ENCODE peak calls at places on chromosomes 12 and 14, in nine cellular contexts. One of them, this sample, is unnamed. For H3K36me3, the result is how much of the 10 kb centered on the place peaks cover.

GRCh38 chr12:3230758-3231375 is 153.7 kb downstream of the TSPAN9 start:
- DNase-seq in pancreas: no peak
- DNase-seq in aorta: no peak
- DNase-seq in CD8-positive, alpha-beta memory T cell: no peak
- DNase-seq in sigmoid colon: no peak
- DNase-seq in tibial nerve: no peak
- DNase-seq in CD8-positive, alpha-beta T cell: no peak
- DNase-seq in fibroblast of lung: peak
- DNase-seq in breast epithelium: no peak
- DNase-seq in this sample: peak

GRCh38 chr14:76995279-76996035 is 33.1 kb downstream of the IRF2BPL start:
- DNase-seq in pancreas: no peak
- DNase-seq in aorta: no peak
- DNase-seq in CD8-positive, alpha-beta memory T cell: no peak
- DNase-seq in sigmoid colon: no peak
- DNase-seq in tibial nerve: no peak
- DNase-seq in CD8-positive, alpha-beta T cell: no peak
- DNase-seq in fibroblast of lung: no peak
- DNase-seq in breast epithelium: no peak
- DNase-seq in this sample: no peak

GRCh38 chr12:6608592-6609311 is 1.6 kb upstream of the CHD4 start:
- DNase-seq in pancreas: no peak
- DNase-seq in aorta: no peak
- DNase-seq in CD8-positive, alpha-beta memory T cell: peak
- DNase-seq in sigmoid colon: peak
- DNase-seq in tibial nerve: no peak
- DNase-seq in CD8-positive, alpha-beta T cell: peak
- DNase-seq in fibroblast of lung: no peak
- DNase-seq in breast epithelium: peak
- DNase-seq in this sample: peak

GRCh38 chr14:75340921-75341320 is 62.3 kb downstream of the FOS start:
- DNase-seq in pancreas: peak
- DNase-seq in aorta: peak
- DNase-seq in CD8-positive, alpha-beta memory T cell: no peak
- DNase-seq in sigmoid colon: peak
- DNase-seq in tibial nerve: peak
- DNase-seq in CD8-positive, alpha-beta T cell: no peak
- DNase-seq in fibroblast of lung: no peak
- DNase-seq in breast epithelium: peak
- DNase-seq in this sample: peak

GRCh38 chr12:57008113-57008687 is 1.9 kb upstream of the ZBTB39 start:
- DNase-seq in pancreas: no peak
- DNase-seq in aorta: no peak
- DNase-seq in CD8-positive, alpha-beta memory T cell: no peak
- DNase-seq in sigmoid colon: no peak
- DNase-seq in tibial nerve: no peak
- DNase-seq in CD8-positive, alpha-beta T cell: no peak
- DNase-seq in fibroblast of lung: peak
- DNase-seq in breast epithelium: no peak
- DNase-seq in this sample: no peak

GRCh38 chr12:40222247-40222646 is 2.5 kb upstream of the LRRK2 start:
- DNase-seq in pancreas: no peak
- DNase-seq in aorta: no peak
- DNase-seq in CD8-positive, alpha-beta memory T cell: no peak
- DNase-seq in sigmoid colon: no peak
- DNase-seq in tibial nerve: no peak
- DNase-seq in CD8-positive, alpha-beta T cell: no peak
- DNase-seq in fibroblast of lung: no peak
- DNase-seq in breast epithelium: no peak
- DNase-seq in this sample: no peak

GRCh38 chr12:15265868-15266267 is 44.7 kb upstream of the RERG start:
- DNase-seq in pancreas: no peak
- DNase-seq in aorta: no peak
- DNase-seq in CD8-positive, alpha-beta memory T cell: no peak
- DNase-seq in sigmoid colon: no peak
- DNase-seq in tibial nerve: no peak
- DNase-seq in CD8-positive, alpha-beta T cell: no peak
- DNase-seq in fibroblast of lung: no peak
- DNase-seq in breast epithelium: no peak
- DNase-seq in this sample: no peak

GRCh38 chr14:96393292-96393691 is 1.4 kb downstream of the AK7 start:
- DNase-seq in pancreas: no peak
- DNase-seq in aorta: no peak
- DNase-seq in CD8-positive, alpha-beta memory T cell: no peak
- DNase-seq in sigmoid colon: no peak
- DNase-seq in tibial nerve: no peak
- DNase-seq in CD8-positive, alpha-beta T cell: no peak
- DNase-seq in fibroblast of lung: no peak
- DNase-seq in breast epithelium: no peak
- DNase-seq in this sample: no peak

GRCh38 chr14:24092110-24092959 is 1.8 kb upstream of the PCK2 start:
- DNase-seq in pancreas: peak
- DNase-seq in aorta: peak
- DNase-seq in CD8-positive, alpha-beta memory T cell: no peak
- DNase-seq in sigmoid colon: no peak
- DNase-seq in tibial nerve: no peak
- DNase-seq in CD8-positive, alpha-beta T cell: no peak
- DNase-seq in fibroblast of lung: no peak
- DNase-seq in breast epithelium: no peak
- DNase-seq in this sample: no peak

GRCh38 chr12:67926063-67926462 is 63.2 kb upstream of the IFNG-AS1 start:
- DNase-seq in pancreas: no peak
- DNase-seq in aorta: no peak
- DNase-seq in CD8-positive, alpha-beta memory T cell: no peak
- DNase-seq in sigmoid colon: no peak
- DNase-seq in tibial nerve: no peak
- DNase-seq in CD8-positive, alpha-beta T cell: no peak
- DNase-seq in fibroblast of lung: no peak
- DNase-seq in breast epithelium: no peak
- DNase-seq in this sample: no peak

GRCh38 chr14:56805992-56806737 is 4.1 kb downstream of the OTX2 start:
- DNase-seq in pancreas: no peak
- DNase-seq in aorta: no peak
- DNase-seq in CD8-positive, alpha-beta memory T cell: no peak
- DNase-seq in sigmoid colon: no peak
- DNase-seq in tibial nerve: no peak
- DNase-seq in CD8-positive, alpha-beta T cell: no peak
- DNase-seq in fibroblast of lung: no peak
- DNase-seq in breast epithelium: no peak
- DNase-seq in this sample: no peak

GRCh38 chr12:119177056-119177325 is 1.7 kb upstream of the HSPB8 start:
- DNase-seq in pancreas: no peak
- DNase-seq in aorta: no peak
- DNase-seq in CD8-positive, alpha-beta memory T cell: no peak
- DNase-seq in sigmoid colon: no peak
- DNase-seq in tibial nerve: no peak
- DNase-seq in CD8-positive, alpha-beta T cell: no peak
- DNase-seq in fibroblast of lung: no peak
- DNase-seq in breast epithelium: no peak
- DNase-seq in this sample: no peak
- H3K27ac ChIP-seq in pancreas: no peak
- H3K27ac ChIP-seq in aorta: peak
- H3K27ac ChIP-seq in CD8-positive, alpha-beta memory T cell: no peak
- H3K27ac ChIP-seq in sigmoid colon: peak
- H3K27ac ChIP-seq in tibial nerve: no peak
- H3K27ac ChIP-seq in CD8-positive, alpha-beta T cell: no peak
- H3K27ac ChIP-seq in fibroblast of lung: peak
- H3K27ac ChIP-seq in breast epithelium: peak
- H3K27ac ChIP-seq in this sample: peak

GRCh38 chr14:69260246-69260978 is 454 bp downstream of the GALNT16 start:
- DNase-seq in pancreas: no peak
- DNase-seq in aorta: peak
- DNase-seq in CD8-positive, alpha-beta memory T cell: no peak
- DNase-seq in sigmoid colon: no peak
- DNase-seq in tibial nerve: no peak
- DNase-seq in CD8-positive, alpha-beta T cell: no peak
- DNase-seq in fibroblast of lung: peak
- DNase-seq in breast epithelium: no peak
- DNase-seq in this sample: no peak

GRCh38 chr14:69261761-69262331 is 1.9 kb downstream of the GALNT16 start:
- DNase-seq in pancreas: no peak
- DNase-seq in aorta: no peak
- DNase-seq in CD8-positive, alpha-beta memory T cell: no peak
- DNase-seq in sigmoid colon: no peak
- DNase-seq in tibial nerve: no peak
- DNase-seq in CD8-positive, alpha-beta T cell: no peak
- DNase-seq in fibroblast of lung: no peak
- DNase-seq in breast epithelium: no peak
- DNase-seq in this sample: peak

GRCh38 chr14:69259531-69260245 is at the start of gene GALNT16:
- DNase-seq in pancreas: no peak
- DNase-seq in aorta: peak
- DNase-seq in CD8-positive, alpha-beta memory T cell: no peak
- DNase-seq in sigmoid colon: no peak
- DNase-seq in tibial nerve: no peak
- DNase-seq in CD8-positive, alpha-beta T cell: no peak
- DNase-seq in fibroblast of lung: peak
- DNase-seq in breast epithelium: no peak
- DNase-seq in this sample: peak

GRCh38 chr14:69260979-69261605 is 1.1 kb downstream of the GALNT16 start:
- DNase-seq in pancreas: peak
- DNase-seq in aorta: peak
- DNase-seq in CD8-positive, alpha-beta memory T cell: no peak
- DNase-seq in sigmoid colon: no peak
- DNase-seq in tibial nerve: no peak
- DNase-seq in CD8-positive, alpha-beta T cell: peak
- DNase-seq in fibroblast of lung: no peak
- DNase-seq in breast epithelium: no peak
- DNase-seq in this sample: peak

DNA sequence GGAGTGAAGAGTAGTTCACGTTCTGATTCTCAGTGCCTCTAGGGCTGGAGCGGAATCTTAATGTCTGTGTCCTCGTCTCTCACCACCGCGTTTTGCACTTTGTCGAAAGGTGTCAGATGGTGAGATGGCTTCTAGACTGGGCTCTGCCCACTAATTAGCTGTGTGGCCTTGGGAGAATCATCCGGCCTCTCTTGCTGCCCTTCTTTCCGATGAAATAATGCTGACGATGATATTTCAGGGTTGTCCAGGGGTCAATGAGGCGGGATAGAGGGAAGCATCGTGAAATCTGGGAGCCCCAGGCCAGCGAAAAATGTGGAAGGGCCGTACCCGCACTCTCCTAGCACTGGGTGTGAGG is 805 bp upstream of the GALNT16 start:
- DNase-seq in pancreas: no peak
- DNase-seq in aorta: no peak
- DNase-seq in CD8-positive, alpha-beta memory T cell: no peak
- DNase-seq in sigmoid colon: no peak
- DNase-seq in tibial nerve: no peak
- DNase-seq in CD8-positive, alpha-beta T cell: no peak
- DNase-seq in fibroblast of lung: no peak
- DNase-seq in breast epithelium: no peak
- DNase-seq in this sample: no peak
- H3K36me3 ChIP-seq in pancreas: under half
- H3K36me3 ChIP-seq in aorta: under half
- H3K36me3 ChIP-seq in CD8-positive, alpha-beta memory T cell: under half
- H3K36me3 ChIP-seq in sigmoid colon: under half
- H3K36me3 ChIP-seq in tibial nerve: under half
- H3K36me3 ChIP-seq in CD8-positive, alpha-beta T cell: under half
- H3K36me3 ChIP-seq in fibroblast of lung: under half
- H3K36me3 ChIP-seq in breast epithelium: under half
- H3K36me3 ChIP-seq in this sample: under half

GRCh38 chr14:33774161-33774560 is 176.7 kb downstream of the EGLN3 start:
- DNase-seq in pancreas: no peak
- DNase-seq in aorta: no peak
- DNase-seq in CD8-positive, alpha-beta memory T cell: no peak
- DNase-seq in sigmoid colon: no peak
- DNase-seq in tibial nerve: no peak
- DNase-seq in CD8-positive, alpha-beta T cell: no peak
- DNase-seq in fibroblast of lung: no peak
- DNase-seq in breast epithelium: no peak
- DNase-seq in this sample: no peak

GRCh38 chr14:33776871-33777270 is 174.0 kb downstream of the EGLN3 start:
- DNase-seq in pancreas: no peak
- DNase-seq in aorta: no peak
- DNase-seq in CD8-positive, alpha-beta memory T cell: no peak
- DNase-seq in sigmoid colon: no peak
- DNase-seq in tibial nerve: no peak
- DNase-seq in CD8-positive, alpha-beta T cell: no peak
- DNase-seq in fibroblast of lung: no peak
- DNase-seq in breast epithelium: no peak
- DNase-seq in this sample: no peak

GRCh38 chr14:33773205-33774030 is 177.5 kb downstream of the EGLN3 start:
- DNase-seq in pancreas: no peak
- DNase-seq in aorta: no peak
- DNase-seq in CD8-positive, alpha-beta memory T cell: no peak
- DNase-seq in sigmoid colon: no peak
- DNase-seq in tibial nerve: no peak
- DNase-seq in CD8-positive, alpha-beta T cell: no peak
- DNase-seq in fibroblast of lung: no peak
- DNase-seq in breast epithelium: no peak
- DNase-seq in this sample: no peak

GRCh38 chr14:33777651-33778050 is 173.2 kb downstream of the EGLN3 start:
- DNase-seq in pancreas: no peak
- DNase-seq in aorta: no peak
- DNase-seq in CD8-positive, alpha-beta memory T cell: no peak
- DNase-seq in sigmoid colon: no peak
- DNase-seq in tibial nerve: no peak
- DNase-seq in CD8-positive, alpha-beta T cell: no peak
- DNase-seq in fibroblast of lung: peak
- DNase-seq in breast epithelium: no peak
- DNase-seq in this sample: no peak

GRCh38 chr14:33774866-33775519 is 175.9 kb downstream of the EGLN3 start:
- DNase-seq in pancreas: no peak
- DNase-seq in aorta: no peak
- DNase-seq in CD8-positive, alpha-beta memory T cell: no peak
- DNase-seq in sigmoid colon: no peak
- DNase-seq in tibial nerve: no peak
- DNase-seq in CD8-positive, alpha-beta T cell: no peak
- DNase-seq in fibroblast of lung: peak
- DNase-seq in breast epithelium: no peak
- DNase-seq in this sample: no peak
- H3K27ac ChIP-seq in pancreas: no peak
- H3K27ac ChIP-seq in aorta: no peak
- H3K27ac ChIP-seq in CD8-positive, alpha-beta memory T cell: no peak
- H3K27ac ChIP-seq in sigmoid colon: no peak
- H3K27ac ChIP-seq in tibial nerve: no peak
- H3K27ac ChIP-seq in CD8-positive, alpha-beta T cell: no peak
- H3K27ac ChIP-seq in fibroblast of lung: no peak
- H3K27ac ChIP-seq in breast epithelium: no peak
- H3K27ac ChIP-seq in this sample: no peak

DNA sequence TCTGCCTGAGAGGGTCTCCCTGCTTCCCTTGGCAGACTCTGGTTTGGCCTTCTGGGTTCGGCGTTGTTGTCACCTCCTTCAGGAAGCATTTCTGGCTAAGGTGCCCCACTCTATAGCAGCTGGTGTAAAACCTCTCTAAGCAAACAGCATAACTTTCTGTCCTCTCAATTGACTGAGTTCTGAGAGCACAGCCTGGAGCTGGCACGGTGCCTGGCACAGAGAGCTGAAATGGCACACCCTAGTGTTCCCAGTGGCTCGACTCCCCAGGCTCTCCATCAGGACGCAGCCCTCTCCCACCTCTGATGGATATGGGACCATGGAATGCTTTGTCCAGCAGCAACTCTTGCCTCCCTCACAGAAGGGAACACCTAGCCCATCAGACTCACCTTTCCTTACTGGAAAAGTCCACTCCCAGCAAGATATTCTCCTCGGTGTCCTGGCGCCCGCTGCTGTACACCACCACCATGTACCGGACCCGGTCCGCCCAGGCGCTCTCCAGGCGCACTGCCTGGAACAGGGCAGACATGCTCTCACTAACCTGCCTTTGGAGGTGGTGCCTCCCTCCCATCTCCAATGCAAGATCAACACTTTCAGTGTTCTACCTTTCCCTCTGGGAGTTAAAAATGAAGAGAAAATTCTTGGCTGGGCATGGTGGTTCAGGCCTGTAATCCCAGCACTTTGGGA is 40.6 kb downstream of the SSH1 start:
- DNase-seq in pancreas: no peak
- DNase-seq in aorta: no peak
- DNase-seq in CD8-positive, alpha-beta memory T cell: no peak
- DNase-seq in sigmoid colon: no peak
- DNase-seq in tibial nerve: no peak
- DNase-seq in CD8-positive, alpha-beta T cell: no peak
- DNase-seq in fibroblast of lung: no peak
- DNase-seq in breast epithelium: no peak
- DNase-seq in this sample: no peak
- H3K36me3 ChIP-seq in pancreas: under half
- H3K36me3 ChIP-seq in aorta: under half
- H3K36me3 ChIP-seq in CD8-positive, alpha-beta memory T cell: under half
- H3K36me3 ChIP-seq in sigmoid colon: half or more
- H3K36me3 ChIP-seq in tibial nerve: under half
- H3K36me3 ChIP-seq in CD8-positive, alpha-beta T cell: under half
- H3K36me3 ChIP-seq in fibroblast of lung: under half
- H3K36me3 ChIP-seq in breast epithelium: under half
- H3K36me3 ChIP-seq in this sample: under half

This sample was measured in heart left ventricle.